ENCODE peak calls at places on chromosomes 3 and 15, in ten cellular contexts. E is pancreas; V is fibroblast of lung; Q is OCI-LY7; U is right cardiac atrium; Z is DND-41; B is cardiac muscle cell; G is body of pancreas; I is colonic mucosa; T is naive thymus-derived CD4-positive, alpha-beta T cell. K is an unnamed sample.
A peak's percentile ranks its signal among the peaks of the same experiment; 100 is the strongest.

GRCh38 chr15:51348688-51349087 is 7.2 kb downstream of the GLDN start:
- DNase-seq in V (no peak), Q (no peak), I (no peak), Z (no peak), T (no peak), E (no peak), B (no peak), G (no peak), U (no peak), K (no peak)

GRCh38 chr3:116930786-116931185 is 221.2 kb downstream of the TUSC7 start:
- DNase-seq in Z (no peak), V (peak; percentile 18), I (no peak), Q (no peak), B (no peak), G (no peak), U (no peak), T (no peak), E (no peak), K (no peak)

GRCh38 chr15:70050447-70050846 is 47.3 kb downstream of the TLE3 start:
- DNase-seq in Z (no peak), I (no peak), G (no peak), Q (no peak), T (no peak), B (no peak), U (no peak), V (no peak), E (no peak), K (no peak)

GRCh38 chr3:127775398-127776109 is 46.8 kb downstream of the MGLL start:
- DNase-seq in U (peak; percentile 80), G (no peak), T (no peak), V (peak; percentile 89), Q (no peak), B (peak; percentile 67), E (no peak), Z (no peak), I (no peak), K (no peak)

GRCh38 chr3:159762981-159763465 is 225.6 kb upstream of the IL12A start:
- DNase-seq in V (peak; percentile 95), U (peak; percentile 86), I (no peak), B (peak; percentile 85), T (no peak), G (peak; percentile 45), E (peak; percentile 32), Z (no peak), Q (no peak), K (peak; percentile 30)

GRCh38 chr15:67383903-67384302 is 129.3 kb downstream of the IQCH start:
- DNase-seq in G (no peak), Z (no peak), I (no peak), E (no peak), Q (peak; percentile 5), U (no peak), B (peak; percentile 19), V (no peak), T (no peak), K (no peak)

GRCh38 chr15:57060799-57061198 is 142.4 kb downstream of the TCF12 start:
- DNase-seq in Z (no peak), B (peak; percentile 52), V (peak; percentile 94), T (no peak), G (no peak), E (no peak), U (no peak), Q (no peak), I (no peak), K (no peak)

GRCh38 chr3:111884411-111885018 is 25.4 kb downstream of the PHLDB2 start:
- DNase-seq in U (no peak), Q (no peak), E (no peak), G (no peak), V (no peak), I (no peak), Z (no peak), B (no peak), T (no peak), K (no peak)

GRCh38 chr15:55224892-55225291 is 28.2 kb upstream of the RSL24D1 start:
- DNase-seq in G (no peak), I (no peak), Q (no peak), B (no peak), Z (peak; percentile 16), U (no peak), V (peak; percentile 13), E (no peak), T (no peak), K (no peak)

GRCh38 chr3:150545419-150546225 is 674 bp downstream of the SERP1 start:
- DNase-seq in E (peak; percentile 63), V (peak; percentile 15), B (peak; percentile 13), Z (peak; percentile 57), T (peak; percentile 27), I (peak; percentile 56), U (peak; percentile 85), G (peak; percentile 58), Q (peak; percentile 71), K (no peak)

GRCh38 chr15:25852027-25852426 is 11.1 kb downstream of the ATP10A start:
- DNase-seq in I (no peak), Q (no peak), U (no peak), Z (no peak), T (no peak), E (no peak), V (no peak), G (no peak), B (no peak), K (no peak)

GRCh38 chr3:107855710-107856109 is 235.1 kb downstream of the CD47 start:
- DNase-seq in E (no peak), T (no peak), V (peak; percentile 21), B (peak; percentile 45), I (no peak), G (peak; percentile 20), Z (no peak), Q (peak; percentile 43), U (no peak), K (no peak)

GRCh38 chr3:32818431-32819085 is 761 bp downstream of the TRIM71 start:
- DNase-seq in I (no peak), E (no peak), V (no peak), T (no peak), Z (no peak), B (no peak), G (no peak), U (no peak), Q (no peak), K (no peak)

GRCh38 chr15:66959066-66959465 is 106.3 kb upstream of the SMAD3 start:
- DNase-seq in Q (no peak), E (no peak), I (no peak), T (no peak), B (no peak), V (no peak), U (no peak), Z (no peak), G (no peak), K (no peak)

GRCh38 chr3:108453541-108454057 is 56.8 kb downstream of the MYH15 start:
- DNase-seq in I (no peak), B (no peak), U (no peak), V (peak; percentile 63), E (no peak), Q (no peak), G (no peak), T (no peak), Z (no peak), K (no peak)

GRCh38 chr15:90592144-90592887 is 62.6 kb downstream of the CRTC3 start:
- DNase-seq in V (peak; percentile 81), U (no peak), G (no peak), E (no peak), I (no peak), B (peak; percentile 76), Z (no peak), Q (no peak), T (no peak), K (no peak)

GRCh38 chr15:90595760-90596155 is 66.0 kb downstream of the CRTC3 start:
- DNase-seq in V (no peak), U (no peak), E (no peak), Z (no peak), I (no peak), T (no peak), Q (peak; percentile 61), G (no peak), B (no peak), K (peak; percentile 52)

GRCh38 chr15:90591524-90591923 is 61.8 kb downstream of the CRTC3 start:
- DNase-seq in G (no peak), Q (no peak), T (no peak), Z (no peak), U (no peak), B (no peak), I (no peak), V (no peak), E (no peak), K (no peak)

GRCh38 chr15:90594297-90594696 is 64.6 kb downstream of the CRTC3 start:
- DNase-seq in Q (peak; percentile 93), E (peak; percentile 78), G (peak; percentile 91), B (no peak), I (peak; percentile 95), U (peak; percentile 83), T (peak; percentile 90), Z (peak; percentile 83), V (peak; percentile 45), K (no peak)

GRCh38 chr15:90593469-90594158 is 63.9 kb downstream of the CRTC3 start:
- DNase-seq in G (no peak), U (peak; percentile 63), B (no peak), E (no peak), Z (no peak), I (no peak), Q (no peak), T (no peak), V (no peak), K (no peak)
- H3K27ac ChIP-seq in G (no peak overlapping the region), U (no peak overlapping the region), B (no peak overlapping the region), E (no peak overlapping the region), Z (peak overlapping the region; percentile 84), I (peak overlapping the region; percentile 72), Q (peak overlapping the region; percentile 91), T (peak overlapping the region; percentile 82), V (no peak overlapping the region), K (no peak overlapping the region)

GRCh38 chr15:77630956-77631789 is 1.5 kb downstream of the LINGO1 start:
- DNase-seq in T (no peak), Q (no peak), V (no peak), Z (no peak), G (peak; percentile 21), B (no peak), E (no peak), I (no peak), U (peak; percentile 59), K (peak; percentile 50)
- H3K27ac ChIP-seq in T (no peak overlapping the region), Q (no peak overlapping the region), V (no peak overlapping the region), Z (no peak overlapping the region), G (no peak overlapping the region), B (peak overlapping the region; percentile 29), E (no peak overlapping the region), I (no peak overlapping the region), U (no peak overlapping the region), K (peak overlapping the region; percentile 19)

DNA sequence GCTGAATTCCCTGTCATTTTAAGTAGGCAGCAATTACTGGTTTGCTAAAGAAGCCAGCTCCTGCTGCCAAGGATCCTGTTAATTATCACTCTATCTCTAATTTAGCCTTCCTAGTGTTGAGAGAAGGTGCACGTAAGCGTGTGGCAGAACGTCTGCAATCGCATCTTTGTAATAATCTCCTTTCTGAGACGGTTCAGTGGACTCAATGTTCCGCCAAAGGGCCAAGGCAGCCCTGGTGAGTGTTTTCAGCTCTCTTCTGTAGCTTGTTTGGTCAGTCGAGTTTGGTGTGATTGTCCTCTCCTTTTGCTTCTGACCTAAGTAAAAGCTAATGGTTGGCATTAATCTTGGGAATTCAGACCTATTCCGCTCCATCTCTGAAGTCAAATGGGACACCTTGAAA is 24.2 kb downstream of the MITF start:
- DNase-seq in B (no peak), V (no peak), Z (no peak), G (no peak), Q (no peak), E (no peak), T (no peak), U (no peak), I (no peak), K (no peak)
- H3K27ac ChIP-seq in B (peak overlapping the region; percentile 27), V (no peak overlapping the region), Z (no peak overlapping the region), G (no peak overlapping the region), Q (no peak overlapping the region), E (no peak overlapping the region), T (no peak overlapping the region), U (peak overlapping the region; percentile 6), I (peak overlapping the region; percentile 19), K (no peak overlapping the region)

GRCh38 chr15:71136159-71137137 is 21.2 kb downstream of the THSD4 start:
- DNase-seq in V (peak; percentile 89), E (no peak), I (no peak), Z (no peak), T (no peak), Q (no peak), U (no peak), B (peak; percentile 93), G (peak; percentile 32), K (peak; percentile 33)
- H3K27ac ChIP-seq in V (peak overlapping the region; percentile 71), E (peak overlapping the region; percentile 42), I (no peak overlapping the region), Z (no peak overlapping the region), T (no peak overlapping the region), Q (no peak overlapping the region), U (peak overlapping the region; percentile 43), B (no peak overlapping the region), G (peak overlapping the region; percentile 31), K (no peak overlapping the region)